ENCODE peak calls at places on chromosome 20, in seven cellular contexts. F is AG04449, M is tibial artery, T is HS-5, O is amniotic epithelial cell, G is K562, N is HT1080. U is an unnamed sample.

GRCh38 chr20:19401096-19401495 is 188.7 kb downstream of the SLC24A3 start:
- DNase-seq in N (no peak), O (no peak), G (no peak), M (no peak), F (no peak), T (no peak), U (no peak)

GRCh38 chr20:358891-359555 is 12.1 kb downstream of the NRSN2 start:
- DNase-seq in T (no peak), N (no peak), M (no peak), O (peak; percentile 79), F (no peak), G (no peak), U (no peak)

GRCh38 chr20:19552144-19552895 is 205.7 kb upstream of the RIN2 start:
- DNase-seq in F (no peak), G (no peak), N (no peak), O (peak; percentile 42), T (no peak), M (peak; percentile 71), U (peak; percentile 25)

GRCh38 chr20:61120595-61121515 is 131.2 kb upstream of the CDH4 start:
- DNase-seq in T (peak; percentile 68), O (peak; percentile 68), M (no peak), G (no peak), N (peak; percentile 79), F (no peak), U (peak; percentile 84)

GRCh38 chr20:6705106-6705766 is 62.2 kb upstream of the BMP2 start:
- DNase-seq in T (no peak), O (peak; percentile 44), N (no peak), M (no peak), G (no peak), F (no peak), U (peak; percentile 65)

GRCh38 chr20:1816384-1817381 is 78.5 kb upstream of the SIRPA start:
- DNase-seq in O (peak; percentile 38), M (peak; percentile 75), F (peak; percentile 58), G (no peak), N (peak; percentile 62), T (peak; percentile 81), U (no peak)

GRCh38 chr20:15699431-15700146 is 873.7 kb downstream of the KIF16B start:
- DNase-seq in N (no peak), O (no peak), G (no peak), T (no peak), F (no peak), M (no peak), U (no peak)

GRCh38 chr20:46810442-46811327 is 84.0 kb upstream of the EYA2 start:
- DNase-seq in N (no peak), G (no peak), O (no peak), F (no peak), T (no peak), M (no peak), U (peak; percentile 18)

GRCh38 chr20:21511485-21511849 is 2.4 kb downstream of the NKX2-2 start:
- DNase-seq in T (no peak), M (no peak), N (no peak), F (no peak), O (no peak), G (no peak), U (no peak)

GRCh38 chr20:3654326-3655031 is 8.7 kb downstream of the GFRA4 start:
- DNase-seq in T (no peak), O (no peak), F (no peak), G (no peak), M (no peak), N (no peak), U (no peak)

GRCh38 chr20:37598101-37598530 is 70.4 kb upstream of the BLCAP start:
- DNase-seq in N (no peak), T (no peak), F (no peak), M (no peak), G (no peak), O (no peak), U (no peak)

GRCh38 chr20:50931048-50931305 is 260 bp downstream of the ADNP start:
- DNase-seq in F (no peak), T (no peak), O (no peak), M (no peak), G (peak; percentile 74), N (no peak), U (no peak)

GRCh38 chr20:17568972-17569471 is 853 bp upstream of the DSTN start:
- DNase-seq in N (peak; percentile 97), T (peak; percentile 88), O (peak; percentile 97), F (peak; percentile 95), G (peak; percentile 47), M (peak; percentile 99), U (peak; percentile 90)

GRCh38 chr20:60819511-60819910 is 432.6 kb upstream of the CDH4 start:
- DNase-seq in M (no peak), F (no peak), G (no peak), O (no peak), T (no peak), N (no peak), U (no peak)

GRCh38 chr20:41387433-41387832 is 20.8 kb upstream of the EMILIN3 start:
- DNase-seq in M (no peak), N (peak; percentile 33), T (no peak), O (no peak), F (no peak), G (peak; percentile 39), U (no peak)

GRCh38 chr20:35007413-35007812 is 51.7 kb downstream of the MYH7B start:
- DNase-seq in M (no peak), O (no peak), F (no peak), N (no peak), T (no peak), G (no peak), U (no peak)

GRCh38 chr20:47406849-47407682 is 50.6 kb upstream of the ZMYND8 start:
- DNase-seq in O (no peak), F (no peak), N (no peak), G (no peak), T (no peak), M (no peak), U (no peak)

GRCh38 chr20:32792316-32792715 is 27.4 kb upstream of the MAPRE1 start:
- DNase-seq in N (peak; percentile 42), M (no peak), O (peak; percentile 74), T (no peak), G (peak; percentile 35), F (peak; percentile 9), U (no peak)

GRCh38 chr20:36548704-36549627 is 7.6 kb downstream of the MYL9 start:
- DNase-seq in M (peak; percentile 72), O (no peak), T (no peak), G (no peak), F (no peak), N (no peak), U (no peak)

GRCh38 chr20:36800410-36800809 is 26.8 kb upstream of the DSN1 start:
- DNase-seq in F (no peak), T (no peak), G (no peak), O (no peak), M (no peak), N (no peak), U (no peak)

GRCh38 chr20:38152175-38153010 is 12.7 kb downstream of the TGM2 start:
- DNase-seq in M (peak; percentile 98), T (no peak), N (peak; percentile 94), O (peak; percentile 43), G (no peak), F (no peak), U (peak; percentile 94)

GRCh38 chr20:24423794-24424307 is 45.6 kb upstream of the SYNDIG1 start:
- DNase-seq in M (no peak), T (no peak), O (no peak), G (no peak), N (no peak), F (no peak), U (no peak)